ENCODE peak calls at places on chromosomes 13 and 19, in five cellular contexts. Y, K, I, B and X are unnamed samples.

GRCh38 chr19:10884273-10884672 is 12.9 kb downstream of the CARM1 start:
- DNase-seq in Y (no peak), K (peak; percentile 77), I (peak; percentile 45), B (no peak), X (peak; percentile 55)

GRCh38 chr13:45496942-45497341 is 32.2 kb downstream of the COG3 start:
- DNase-seq in Y (no peak), K (no peak), I (no peak), B (no peak), X (no peak)

GRCh38 chr13:97300871-97301270 is 78.7 kb downstream of the MBNL2 start:
- DNase-seq in Y (no peak), K (no peak), I (no peak), B (no peak), X (no peak)

GRCh38 chr13:23889598-23890224 is 511 bp upstream of the MIPEP start:
- DNase-seq in Y (no peak), K (no peak), I (no peak), B (no peak), X (no peak)

GRCh38 chr13:24022568-24022967 is 125.3 kb upstream of the C1QTNF9B start:
- DNase-seq in Y (no peak), K (peak; percentile 50), I (no peak), B (no peak), X (no peak)

GRCh38 chr13:107295391-107296157 is 727.6 kb upstream of the ARGLU1 start:
- DNase-seq in Y (no peak), K (no peak), I (no peak), B (no peak), X (no peak)

GRCh38 chr19:38812841-38813320 is at the start of gene LGALS4:
- DNase-seq in Y (no peak), K (no peak), I (no peak), B (no peak), X (no peak)

GRCh38 chr13:94708031-94708571 is 4.2 kb downstream of the SOX21 start:
- DNase-seq in Y (no peak), K (no peak), I (no peak), B (no peak), X (no peak)

GRCh38 chr13:45092668-45093067 is 27.6 kb upstream of the GTF2F2 start:
- DNase-seq in Y (no peak), K (no peak), I (no peak), B (no peak), X (peak; percentile 6)

GRCh38 chr19:18086590-18087138 is at the start of gene IL12RB1:
- DNase-seq in Y (no peak), K (no peak), I (no peak), B (no peak), X (no peak)

GRCh38 chr13:113544071-113544891 is 40.3 kb upstream of the TFDP1 start:
- DNase-seq in Y (no peak), K (no peak), I (peak; percentile 5), B (no peak), X (no peak)

GRCh38 chr13:112055032-112055416 is 11.9 kb upstream of the SOX1 start:
- DNase-seq in Y (no peak), K (no peak), I (no peak), B (no peak), X (no peak)

GRCh38 chr13:52652980-52653303 is 306 bp downstream of the SUGT1 start:
- DNase-seq in Y (no peak), K (no peak), I (no peak), B (no peak), X (peak; percentile 7)

GRCh38 chr19:46181386-46181774 is 33.3 kb downstream of the IGFL2 start:
- DNase-seq in Y (no peak), K (peak; percentile 28), I (no peak), B (no peak), X (peak; percentile 26)

GRCh38 chr13:64289702-64290101 is 2874.1 kb upstream of the PCDH20 start:
- DNase-seq in Y (no peak), K (no peak), I (no peak), B (no peak), X (no peak)

DNA sequence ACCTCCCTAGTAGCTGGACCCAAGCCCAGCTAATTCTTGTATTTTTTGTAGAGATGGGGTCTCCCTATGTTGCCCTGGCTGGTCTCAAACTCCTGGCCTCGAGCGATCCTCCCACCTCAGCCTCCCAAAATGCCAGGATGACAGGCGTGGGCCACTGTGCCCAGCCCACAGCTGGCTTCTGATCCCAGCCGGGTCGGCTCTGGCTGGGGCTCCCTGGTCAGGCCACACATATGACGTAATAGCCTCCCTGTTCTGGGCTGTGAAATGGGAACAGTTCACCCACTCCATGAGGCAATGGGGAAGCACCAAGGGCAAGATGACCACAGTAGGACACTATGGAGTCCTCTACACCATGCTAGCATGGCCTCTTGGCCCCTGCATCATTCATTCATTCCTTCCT is 41.1 kb downstream of the TINCR start:
- DNase-seq in Y (no peak), K (no peak), I (no peak), B (no peak), X (no peak)
- TF ChIP-seq POLR2A in Y (no peak), K (no peak), I (no peak), B (no peak), X (no peak)

GRCh38 chr13:43879323-43880181 is at the start of the genes CCDC122 and LACC1:
- DNase-seq in Y (peak; percentile 60), K (peak; percentile 84), I (peak; percentile 78), B (peak; percentile 92), X (peak; percentile 55)
- TF ChIP-seq POLR2A in Y (peak; percentile 51), K (peak; percentile 90), I (no peak), B (no peak), X (peak; percentile 18)

GRCh38 chr19:3133793-3134116 is 2.1 kb upstream of the GNA15 start:
- DNase-seq in Y (no peak), K (no peak), I (no peak), B (no peak), X (no peak)

GRCh38 chr19:3137139-3137538 is 1.3 kb downstream of the GNA15 start:
- DNase-seq in Y (no peak), K (no peak), I (peak; percentile 49), B (no peak), X (no peak)

GRCh38 chr19:3138268-3138667 is 2.4 kb downstream of the GNA15 start:
- DNase-seq in Y (no peak), K (no peak), I (no peak), B (no peak), X (no peak)

GRCh38 chr19:3136684-3137055 is 837 bp downstream of the GNA15 start:
- DNase-seq in Y (no peak), K (no peak), I (no peak), B (no peak), X (no peak)

DNA sequence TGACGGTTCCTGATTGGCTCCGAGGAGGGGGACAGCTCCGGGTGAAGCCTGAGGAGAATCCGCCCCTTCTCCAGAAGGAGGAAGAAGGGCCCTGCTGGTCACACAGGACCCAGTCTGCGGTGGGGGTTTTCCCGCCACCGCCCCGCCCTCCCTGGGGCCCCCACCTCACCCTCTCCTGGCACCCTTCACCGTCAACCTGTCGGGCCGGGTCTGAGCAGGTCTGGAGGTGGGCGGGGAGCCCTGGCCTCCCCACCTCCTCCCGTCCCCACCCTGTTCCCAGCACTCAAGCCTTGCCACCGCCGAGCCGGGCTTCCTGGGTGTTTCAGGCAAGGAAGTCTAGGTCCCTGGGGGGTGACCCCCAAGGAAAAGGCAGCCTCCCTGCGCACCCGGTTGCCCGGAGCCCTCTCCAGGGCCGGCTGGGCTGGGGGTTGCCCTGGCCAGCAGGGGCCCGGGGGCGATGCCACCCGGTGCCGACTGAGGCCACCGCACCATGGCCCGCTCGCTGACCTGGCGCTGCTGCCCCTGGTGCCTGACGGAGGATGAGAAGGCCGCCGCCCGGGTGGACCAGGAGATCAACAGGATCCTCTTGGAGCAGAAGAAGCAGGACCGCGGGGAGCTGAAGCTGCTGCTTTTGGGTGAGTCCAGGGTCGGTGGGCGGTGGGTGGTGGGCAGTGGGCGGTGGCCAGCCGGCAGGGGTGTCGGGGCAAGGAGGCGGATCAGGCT is at the start of gene GNA15:
- DNase-seq in Y (no peak), K (no peak), I (no peak), B (no peak), X (no peak)
- TF ChIP-seq POLR2A in Y (no peak), K (no peak), I (no peak), B (no peak), X (no peak)

GRCh38 chr19:55301459-55302331 is 17.9 kb downstream of the BRSK1 start:
- DNase-seq in Y (peak; percentile 82), K (peak; percentile 62), I (peak; percentile 88), B (peak; percentile 94), X (peak; percentile 100)
- TF ChIP-seq POLR2A in Y (no peak), K (no peak), I (peak; percentile 8), B (no peak), X (peak; percentile 26)

DNA sequence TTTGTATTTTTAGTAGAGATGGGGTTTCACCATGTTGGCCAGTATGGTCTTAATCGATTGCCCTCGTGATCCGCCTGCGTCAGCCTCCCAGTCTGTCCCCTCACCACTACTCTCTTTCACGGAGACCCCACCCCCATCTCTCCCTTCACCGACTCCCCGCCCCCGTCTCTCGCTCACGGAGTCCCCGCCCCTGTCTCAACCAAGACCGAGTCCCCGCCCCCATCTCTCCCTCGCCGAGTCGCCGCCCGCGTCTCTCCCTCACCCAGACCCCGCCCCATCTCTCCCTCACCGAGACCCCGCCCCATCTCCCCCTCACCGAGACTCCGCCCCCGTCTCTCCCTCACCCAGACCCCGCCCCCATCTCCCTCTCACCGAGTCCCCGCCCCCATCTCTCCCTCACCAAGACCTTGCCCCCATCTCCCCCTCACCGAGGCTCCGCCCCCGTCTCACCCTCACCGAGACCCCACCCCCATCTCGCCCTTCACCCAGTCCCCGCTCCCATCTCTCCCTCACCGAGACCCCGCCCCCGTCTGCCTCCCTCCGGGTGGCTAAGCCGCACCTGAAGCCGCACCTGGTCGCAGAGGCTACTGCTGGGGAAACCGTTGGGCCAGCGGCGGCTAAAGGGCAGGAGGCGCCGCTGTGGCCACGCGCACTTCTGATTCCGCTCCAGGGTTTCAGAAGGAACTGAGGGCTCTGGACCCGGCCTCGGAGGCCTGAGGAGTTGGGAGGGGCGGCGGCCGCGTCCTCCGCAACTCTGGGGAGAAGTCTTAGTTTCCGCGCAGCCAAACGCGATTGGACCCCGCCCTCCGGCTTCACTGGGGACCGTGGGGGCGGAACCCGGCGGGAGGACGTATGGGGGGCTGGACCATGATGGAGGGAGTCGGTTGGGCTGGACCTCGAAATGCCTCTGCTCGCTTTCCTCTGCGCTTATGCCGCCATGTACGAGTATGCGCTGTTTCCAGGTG is 17.1 kb upstream of the ZNF846 start:
- DNase-seq in Y (peak; percentile 99), K (peak; percentile 92), I (peak; percentile 96), B (peak; percentile 99), X (peak; percentile 69)
- TF ChIP-seq POLR2A in Y (peak; percentile 88), K (peak; percentile 64), I (peak; percentile 87), B (peak; percentile 70), X (peak; percentile 28)

GRCh38 chr13:66859934-66860867 is 369.9 kb downstream of the PCDH9 start:
- DNase-seq in Y (no peak), K (peak; percentile 2), I (no peak), B (no peak), X (no peak)

GRCh38 chr13:66859078-66859477 is 371.1 kb downstream of the PCDH9 start:
- DNase-seq in Y (no peak), K (peak; percentile 1), I (no peak), B (no peak), X (peak; percentile 6)

GRCh38 chr13:66860868-66861447 is 369.2 kb downstream of the PCDH9 start:
- DNase-seq in Y (no peak), K (no peak), I (no peak), B (no peak), X (no peak)

GRCh38 chr13:66855110-66855509 is 375.0 kb downstream of the PCDH9 start:
- DNase-seq in Y (no peak), K (no peak), I (no peak), B (no peak), X (no peak)

GRCh38 chr13:66858163-66858562 is 372.0 kb downstream of the PCDH9 start:
- DNase-seq in Y (no peak), K (no peak), I (no peak), B (no peak), X (no peak)
- TF ChIP-seq POLR2A in Y (no peak), K (no peak), I (no peak), B (no peak), X (no peak)